ENCODE peak calls at places on chromosome 16, in six cellular contexts. C, M, G, O, F and X are unnamed samples.

GRCh38 chr16:69848635-69849545 is 86.8 kb downstream of the WWP2 start:
- DNase-seq in C (no peak), M (no peak), G (peak), O (peak), F (no peak), X (no peak)

GRCh38 chr16:21150375-21151001 is at the start of gene DNAH3:
- DNase-seq in C (peak), M (no peak), G (no peak), O (no peak), F (no peak), X (no peak)

GRCh38 chr16:70665806-70666735 is 19.7 kb downstream of the IL34 start:
- DNase-seq in C (no peak), M (no peak), G (no peak), O (no peak), F (no peak), X (no peak)

GRCh38 chr16:16780588-16780987 is 401.6 kb downstream of the NPIPA7 start:
- DNase-seq in C (no peak), M (no peak), G (no peak), O (no peak), F (no peak), X (no peak)

GRCh38 chr16:3444032-3444388 is 530 bp downstream of the NAA60 start:
- DNase-seq in C (no peak), M (no peak), G (no peak), O (peak), F (no peak), X (peak)

GRCh38 chr16:54655171-54655590 is 275.5 kb upstream of the IRX5 start:
- DNase-seq in C (no peak), M (no peak), G (peak), O (peak), F (no peak), X (no peak)

GRCh38 chr16:51907680-51908079 is 639.3 kb downstream of the TOX3 start:
- DNase-seq in C (no peak), M (no peak), G (no peak), O (no peak), F (no peak), X (no peak)

GRCh38 chr16:31421587-31421986 is 6.6 kb downstream of the COX6A2 start:
- DNase-seq in C (no peak), M (no peak), G (no peak), O (no peak), F (no peak), X (no peak)

GRCh38 chr16:87653234-87653633 is 50.9 kb downstream of the JPH3 start:
- DNase-seq in C (no peak), M (no peak), G (peak), O (peak), F (no peak), X (peak)

GRCh38 chr16:12398029-12398735 is 405.5 kb downstream of the CPPED1 start:
- DNase-seq in C (peak), M (no peak), G (no peak), O (no peak), F (no peak), X (no peak)

GRCh38 chr16:81041696-81042095 is 6.1 kb downstream of the ATMIN start:
- DNase-seq in C (no peak), M (no peak), G (no peak), O (no peak), F (no peak), X (no peak)

GRCh38 chr16:66949472-66949871 is 11.6 kb upstream of the CES3 start:
- DNase-seq in C (no peak), M (no peak), G (no peak), O (no peak), F (no peak), X (no peak)

GRCh38 chr16:22816475-22816874 is 2.5 kb downstream of the HS3ST2 start:
- DNase-seq in C (no peak), M (no peak), G (no peak), O (no peak), F (no peak), X (no peak)

GRCh38 chr16:27332105-27332504 is 18.3 kb downstream of the IL4R start:
- DNase-seq in C (no peak), M (no peak), G (no peak), O (no peak), F (no peak), X (no peak)

GRCh38 chr16:456891-457483 is 31.5 kb downstream of the RAB11FIP3 start:
- DNase-seq in C (no peak), M (no peak), G (no peak), O (peak), F (no peak), X (no peak)

GRCh38 chr16:54821731-54822130 is 108.9 kb upstream of the IRX5 start:
- DNase-seq in C (no peak), M (no peak), G (no peak), O (no peak), F (no peak), X (no peak)

GRCh38 chr16:88886915-88887521 is 20.6 kb upstream of the PABPN1L start:
- DNase-seq in C (no peak), M (no peak), G (no peak), O (peak), F (no peak), X (no peak)

GRCh38 chr16:27774779-27775178 is 224.8 kb downstream of the KATNIP start:
- DNase-seq in C (no peak), M (no peak), G (no peak), O (no peak), F (no peak), X (no peak)

GRCh38 chr16:48963901-48964615 is 317.6 kb downstream of the CBLN1 start:
- DNase-seq in C (no peak), M (no peak), G (no peak), O (peak), F (no peak), X (no peak)

GRCh38 chr16:81077077-81077940 is at the start of gene C16orf46:
- DNase-seq in C (peak), M (peak), G (peak), O (peak), F (peak), X (peak)

GRCh38 chr16:17270683-17271109 is 200.1 kb downstream of the XYLT1 start:
- DNase-seq in C (no peak), M (no peak), G (no peak), O (no peak), F (no peak), X (no peak)

GRCh38 chr16:79299154-79299799 is 301.3 kb downstream of the MAF start:
- DNase-seq in C (no peak), M (no peak), G (no peak), O (no peak), F (no peak), X (no peak)

GRCh38 chr16:483351-484075 is 44.0 kb upstream of the CAPN15 start:
- DNase-seq in C (no peak), M (no peak), G (no peak), O (peak), F (no peak), X (no peak)

GRCh38 chr16:56606071-56606687 is 2.2 kb upstream of the MT2A start:
- DNase-seq in C (no peak), M (no peak), G (no peak), O (peak), F (no peak), X (no peak)

GRCh38 chr16:553601-554296 is 6.4 kb upstream of the PRR35 start:
- DNase-seq in C (no peak), M (no peak), G (no peak), O (no peak), F (no peak), X (no peak)

GRCh38 chr16:21611178-21611545 is 11.8 kb downstream of the METTL9 start:
- DNase-seq in C (no peak), M (no peak), G (no peak), O (peak), F (no peak), X (no peak)

GRCh38 chr16:27945233-27945975 is 118.1 kb downstream of the GSG1L start:
- DNase-seq in C (no peak), M (no peak), G (no peak), O (no peak), F (no peak), X (no peak)

GRCh38 chr16:54493076-54493475 is 206.5 kb upstream of the IRX3 start:
- DNase-seq in C (no peak), M (no peak), G (no peak), O (peak), F (no peak), X (no peak)

GRCh38 chr16:84911490-84912216 is 91.9 kb downstream of the CRISPLD2 start:
- DNase-seq in C (no peak), M (no peak), G (no peak), O (no peak), F (no peak), X (no peak)

GRCh38 chr16:17612336-17612735 is 141.6 kb upstream of the XYLT1 start:
- DNase-seq in C (no peak), M (no peak), G (no peak), O (no peak), F (no peak), X (no peak)

GRCh38 chr16:81639348-81639747 is 139.7 kb upstream of the PLCG2 start:
- DNase-seq in C (no peak), M (no peak), G (no peak), O (no peak), F (no peak), X (no peak)

GRCh38 chr16:27308792-27309191 is 5.0 kb upstream of the IL4R start:
- DNase-seq in C (no peak), M (no peak), G (no peak), O (no peak), F (no peak), X (no peak)